ENCODE peak calls at places on chromosomes 7 and 10, in ten cellular contexts. J, V, F, L, Y, U, T, W, E and C are unnamed samples. For H3K4me1, H3K9me3 and H3K36me3, the result is how much of the 10 kb centered on the place peaks cover.

GRCh38 chr7:70673833-70674232 is 458.1 kb upstream of the GALNT17 start:
- DNase-seq in W (no peak), F (no peak), Y (no peak), L (no peak), V (no peak), U (no peak), E (no peak), J (no peak), T (no peak), C (no peak)

GRCh38 chr7:105652359-105652993 is 71.2 kb upstream of the EFCAB10 start:
- DNase-seq in E (peak), L (peak), J (no peak), W (peak), F (peak), U (peak), Y (peak), V (peak), T (peak), C (peak)

GRCh38 chr7:43135129-43135528 is 22.7 kb downstream of the HECW1 start:
- DNase-seq in J (no peak), T (no peak), L (no peak), U (no peak), Y (no peak), W (no peak), F (no peak), E (no peak), V (no peak), C (no peak)

GRCh38 chr10:8331387-8331786 is 276.9 kb downstream of the GATA3 start:
- DNase-seq in Y (no peak), T (no peak), L (no peak), W (no peak), J (no peak), U (no peak), F (no peak), V (no peak), E (no peak), C (peak)

GRCh38 chr7:46569117-46569433 is 648.0 kb upstream of the IGFBP3 start:
- DNase-seq in W (no peak), U (no peak), Y (no peak), E (no peak), L (no peak), V (no peak), J (no peak), F (peak), T (no peak), C (no peak)

GRCh38 chr10:116888380-116889055 is 39.2 kb downstream of the ENO4 start:
- DNase-seq in W (peak), J (peak), V (peak), F (peak), L (peak), Y (peak), U (peak), T (peak), E (peak), C (no peak)

GRCh38 chr10:29806350-29806788 is 171.6 kb upstream of the SVIL start:
- DNase-seq in E (no peak), Y (no peak), T (no peak), V (peak), L (no peak), U (no peak), W (no peak), J (no peak), F (peak), C (no peak)

GRCh38 chr7:121961491-121961890 is 88.5 kb downstream of the PTPRZ1 start:
- DNase-seq in W (no peak), J (no peak), F (no peak), V (no peak), U (no peak), E (no peak), Y (no peak), L (no peak), T (no peak), C (no peak)

GRCh38 chr7:85184599-85185354 is 2.1 kb downstream of the SEMA3D start:
- DNase-seq in F (no peak), J (no peak), U (no peak), E (peak), L (no peak), T (peak), V (peak), W (no peak), Y (no peak), C (no peak)

GRCh38 chr7:130127404-130128395 is 57.4 kb downstream of the KLHDC10 start:
- DNase-seq in U (no peak), L (no peak), T (no peak), J (no peak), W (no peak), E (no peak), V (peak), F (no peak), Y (no peak), C (no peak)

GRCh38 chr7:65251851-65252620 is 121.6 kb upstream of the ZNF92 start:
- DNase-seq in J (no peak), L (peak), U (peak), W (peak), Y (no peak), F (no peak), E (no peak), T (no peak), V (peak), C (peak)

GRCh38 chr7:111744501-111745155 is 182.3 kb upstream of the IMMP2L start:
- DNase-seq in V (peak), T (no peak), J (no peak), W (no peak), E (no peak), U (no peak), L (no peak), Y (no peak), F (no peak), C (no peak)

GRCh38 chr7:41881313-41882130 is 178.6 kb upstream of the INHBA start:
- DNase-seq in L (no peak), F (no peak), U (no peak), W (no peak), Y (peak), T (peak), E (no peak), J (no peak), V (peak), C (peak)

GRCh38 chr10:104559935-104560334 is 81.2 kb upstream of the SORCS3 start:
- DNase-seq in Y (no peak), V (no peak), W (no peak), F (no peak), L (no peak), E (no peak), U (no peak), J (no peak), T (no peak), C (no peak)

GRCh38 chr10:122468220-122468922 is 7.0 kb downstream of the HTRA1 start:
- DNase-seq in L (no peak), W (no peak), F (no peak), E (no peak), T (no peak), J (no peak), Y (no peak), V (no peak), U (no peak), C (no peak)

GRCh38 chr10:20712766-20713165 is 184.3 kb downstream of the NEBL start:
- DNase-seq in V (no peak), F (no peak), Y (no peak), E (no peak), W (no peak), J (no peak), T (no peak), U (no peak), L (no peak), C (no peak)

GRCh38 chr7:4483851-4484250 is 198.2 kb upstream of the FOXK1 start:
- DNase-seq in U (no peak), T (no peak), Y (no peak), W (no peak), J (no peak), V (no peak), L (no peak), E (no peak), F (no peak), C (no peak)

GRCh38 chr7:5672468-5672867 is 109.0 kb downstream of the RNF216 start:
- DNase-seq in Y (no peak), W (no peak), J (no peak), U (no peak), L (no peak), E (no peak), F (no peak), V (peak), T (no peak), C (no peak)

GRCh38 chr7:29270979-29271658 is 76.5 kb downstream of the CHN2 start:
- DNase-seq in E (no peak), L (no peak), F (no peak), W (no peak), J (no peak), Y (no peak), U (no peak), V (no peak), T (no peak), C (no peak)

GRCh38 chr7:41029072-41029492 is 673.8 kb downstream of the INHBA start:
- DNase-seq in W (no peak), L (no peak), F (peak), T (no peak), J (peak), V (peak), E (no peak), Y (no peak), U (no peak), C (no peak)

GRCh38 chr10:44977287-44978212 is 1.1 kb downstream of the DEPP1 start:
- DNase-seq in E (no peak), V (no peak), Y (no peak), L (no peak), F (no peak), T (peak), J (no peak), U (no peak), W (no peak), C (no peak)

GRCh38 chr10:103884681-103885139 is 29.3 kb upstream of the SH3PXD2A start:
- DNase-seq in Y (no peak), W (no peak), T (no peak), E (no peak), V (peak), J (peak), F (no peak), L (peak), U (no peak), C (no peak)

GRCh38 chr10:46217749-46218453 is 68.9 kb upstream of the ANTXRL start:
- DNase-seq in W (no peak), L (no peak), E (no peak), Y (no peak), V (no peak), T (no peak), F (no peak), U (no peak), J (no peak), C (no peak)

GRCh38 chr7:90824386-90825307 is 228.5 kb downstream of the CDK14 start:
- DNase-seq in E (no peak), U (no peak), Y (no peak), W (no peak), L (no peak), J (no peak), V (peak), T (no peak), F (no peak), C (no peak)

GRCh38 chr7:5713124-5713912 is 68.1 kb downstream of the RNF216 start:
- DNase-seq in V (no peak), F (no peak), Y (no peak), E (no peak), U (no peak), T (no peak), L (no peak), W (no peak), J (no peak), C (no peak)

GRCh38 chr10:63346015-63346441 is 119.7 kb downstream of the JMJD1C start:
- DNase-seq in J (no peak), W (no peak), T (no peak), F (no peak), E (no peak), Y (no peak), U (no peak), L (no peak), V (peak), C (no peak)

GRCh38 chr10:33326897-33327296 is 7.6 kb downstream of the NRP1 start:
- DNase-seq in U (no peak), E (no peak), J (no peak), V (no peak), W (no peak), L (no peak), F (no peak), T (no peak), Y (no peak), C (no peak)

GRCh38 chr10:3486346-3487065 is 298.5 kb downstream of the KLF6 start:
- DNase-seq in E (no peak), V (peak), W (peak), T (no peak), J (no peak), U (no peak), Y (no peak), L (peak), F (peak), C (no peak)

GRCh38 chr7:29453022-29453421 is 110.6 kb upstream of the PRR15 start:
- DNase-seq in E (no peak), Y (no peak), U (no peak), L (no peak), J (no peak), F (no peak), W (no peak), V (no peak), T (no peak), C (no peak)

GRCh38 chr7:87139514-87139913 is 12.7 kb upstream of the DMTF1 start:
- DNase-seq in Y (no peak), W (no peak), F (no peak), L (no peak), T (no peak), V (no peak), E (no peak), U (no peak), J (no peak), C (no peak)

GRCh38 chr10:21888959-21889358 is 114.6 kb downstream of the DNAJC1 start:
- DNase-seq in W (no peak), E (no peak), T (no peak), U (no peak), F (no peak), L (no peak), J (no peak), V (no peak), Y (no peak), C (no peak)

GRCh38 chr7:94258856-94259255 is 135.8 kb upstream of the COL1A2 start:
- DNase-seq in F (no peak), V (no peak), L (no peak), W (no peak), Y (no peak), J (no peak), U (no peak), T (no peak), E (no peak), C (no peak)

GRCh38 chr7:111138196-111138569 is 47.3 kb downstream of the LRRN3 start:
- DNase-seq in Y (peak), U (peak), V (peak), L (peak), E (peak), T (peak), J (peak), F (peak), W (no peak), C (peak)

GRCh38 chr10:58320351-58321065 is 14.3 kb upstream of the UBE2D1 start:
- DNase-seq in U (no peak), J (no peak), E (no peak), F (no peak), V (no peak), L (no peak), Y (no peak), T (no peak), W (no peak), C (no peak)

GRCh38 chr7:66741706-66742053 is 1.1 kb downstream of the RABGEF1 start:
- DNase-seq in E (no peak), Y (no peak), V (peak), T (peak), L (no peak), W (no peak), U (no peak), F (no peak), J (no peak), C (no peak)

GRCh38 chr10:86876748-86877147 is 80.7 kb downstream of the MMRN2 start:
- DNase-seq in E (no peak), Y (no peak), V (peak), J (no peak), L (no peak), T (no peak), F (no peak), W (no peak), U (no peak), C (no peak)

GRCh38 chr10:88288621-88289059 is 294.5 kb downstream of the RNLS start:
- DNase-seq in Y (no peak), J (no peak), E (no peak), L (no peak), W (no peak), U (no peak), T (no peak), F (no peak), V (no peak), C (no peak)

GRCh38 chr7:116985575-116985974 is 32.3 kb downstream of the ST7 start:
- DNase-seq in W (no peak), L (no peak), U (no peak), J (no peak), T (no peak), F (no peak), E (no peak), Y (no peak), V (no peak), C (no peak)

GRCh38 chr10:125127110-125127509 is 33.3 kb downstream of the CTBP2 start:
- DNase-seq in J (no peak), E (no peak), U (no peak), F (no peak), L (no peak), W (no peak), Y (no peak), T (no peak), V (no peak), C (no peak)

GRCh38 chr10:125129076-125129458 is 31.3 kb downstream of the CTBP2 start:
- DNase-seq in F (no peak), E (no peak), U (no peak), W (no peak), Y (no peak), V (no peak), T (no peak), L (no peak), J (no peak), C (no peak)

GRCh38 chr10:125128397-125129075 is 31.8 kb downstream of the CTBP2 start:
- DNase-seq in V (peak), F (no peak), T (no peak), J (no peak), W (no peak), Y (no peak), E (no peak), L (no peak), U (no peak), C (no peak)

GRCh38 chr10:125125951-125126735 is 34.2 kb downstream of the CTBP2 start:
- DNase-seq in Y (no peak), J (no peak), U (no peak), T (no peak), V (no peak), W (no peak), L (no peak), F (no peak), E (no peak), C (no peak)

GRCh38 chr10:125127986-125128385 is 32.4 kb downstream of the CTBP2 start:
- DNase-seq in W (no peak), E (no peak), Y (no peak), J (no peak), T (no peak), F (no peak), V (no peak), U (no peak), L (no peak), C (no peak)
- H3K4me1 ChIP-seq in W (under half), E (under half), Y (under half), J (under half), T (under half), F (under half), V (under half), U (half or more), L (under half), C (under half)

GRCh38 chr7:3080106-3080505 is 36.4 kb upstream of the CARD11 start:
- DNase-seq in T (no peak), Y (no peak), F (no peak), J (no peak), W (no peak), L (no peak), U (no peak), V (no peak), E (no peak), C (no peak)
- H3K9me3 ChIP-seq in T (under half), Y (under half), F (under half), J (under half), W (under half), L (under half), U (under half), V (under half), E (under half), C (under half)

GRCh38 chr10:97454330-97455036 is 8.5 kb downstream of the ZDHHC16 start:
- DNase-seq in W (peak), Y (peak), U (no peak), E (no peak), V (peak), F (no peak), L (peak), J (no peak), T (no peak), C (no peak)
- H3K36me3 ChIP-seq in W (half or more), Y (half or more), U (half or more), E (under half), V (half or more), F (under half), L (under half), J (under half), T (under half), C (under half)

GRCh38 chr7:25031007-25031406 is 51.0 kb upstream of the OSBPL3 start:
- DNase-seq in L (no peak), W (no peak), U (no peak), E (no peak), F (peak), Y (no peak), V (no peak), T (no peak), J (no peak), C (no peak)

GRCh38 chr7:25026156-25026555 is 46.2 kb upstream of the OSBPL3 start:
- DNase-seq in U (no peak), E (no peak), T (no peak), V (no peak), Y (no peak), J (no peak), F (no peak), L (no peak), W (no peak), C (no peak)

GRCh38 chr7:25031432-25031831 is 51.5 kb upstream of the OSBPL3 start:
- DNase-seq in E (no peak), T (no peak), J (no peak), L (no peak), W (no peak), Y (no peak), F (peak), U (no peak), V (peak), C (no peak)

GRCh38 chr7:25029075-25029474 is 49.1 kb upstream of the OSBPL3 start:
- DNase-seq in E (no peak), W (no peak), U (no peak), Y (no peak), T (no peak), J (no peak), V (no peak), F (no peak), L (no peak), C (no peak)

GRCh38 chr7:25028370-25028971 is 48.5 kb upstream of the OSBPL3 start:
- DNase-seq in F (peak), E (no peak), L (no peak), Y (no peak), W (no peak), U (no peak), J (peak), V (peak), T (no peak), C (peak)
- H3K4me1 ChIP-seq in F (half or more), E (under half), L (under half), Y (under half), W (under half), U (under half), J (under half), V (under half), T (under half), C (under half)

DNA sequence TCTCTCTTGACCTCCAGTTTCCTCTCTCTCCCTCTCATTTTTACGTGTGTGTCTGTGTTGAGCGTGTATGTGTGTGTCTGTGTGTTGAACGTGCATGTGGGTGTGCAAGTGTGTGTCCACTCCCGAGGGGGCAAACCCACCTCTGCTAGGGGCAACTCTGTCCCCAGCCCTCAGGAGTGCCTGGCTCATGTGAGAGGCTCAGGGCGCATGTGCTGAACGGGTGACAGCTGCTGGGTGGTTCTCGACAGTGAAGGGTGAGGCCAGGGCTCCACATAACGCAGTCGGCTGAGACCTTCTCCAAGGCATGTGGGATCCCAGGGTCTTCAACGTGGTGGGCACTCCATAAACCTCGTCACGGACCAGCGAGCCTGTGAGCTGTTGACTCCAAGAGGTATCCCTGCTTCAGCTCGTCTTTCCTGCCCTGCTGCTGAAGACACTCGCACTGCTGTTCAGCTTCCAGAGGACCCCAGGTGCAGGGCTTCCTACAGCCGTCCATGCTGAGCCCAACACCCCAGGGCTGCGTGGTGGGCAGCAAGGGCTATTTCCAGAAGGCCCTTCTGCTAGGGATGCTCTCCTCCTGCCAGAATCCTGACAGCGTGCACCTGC is 361.6 kb upstream of the SHH start:
- DNase-seq in W (no peak), T (no peak), L (no peak), F (no peak), U (no peak), J (no peak), E (no peak), Y (no peak), V (no peak), C (no peak)
- H3K9me3 ChIP-seq in W (under half), T (under half), L (under half), F (under half), U (under half), J (under half), E (under half), Y (under half), V (under half), C (under half)

GRCh38 chr7:103605640-103606039 is 159.6 kb upstream of the SLC26A5 start:
- DNase-seq in J (no peak), U (no peak), F (no peak), T (no peak), V (peak), E (no peak), W (no peak), L (no peak), Y (no peak), C (no peak)
- H3K36me3 ChIP-seq in J (under half), U (under half), F (under half), T (under half), V (under half), E (under half), W (under half), L (under half), Y (under half), C (under half)

GRCh38 chr7:101934618-101935017 is 117.2 kb downstream of the CUX1 start:
- DNase-seq in T (peak), J (no peak), V (no peak), F (no peak), E (no peak), W (no peak), U (no peak), Y (no peak), L (no peak), C (no peak)
- H3K4me1 ChIP-seq in T (under half), J (under half), V (under half), F (under half), E (under half), W (under half), U (half or more), Y (under half), L (under half), C (under half)